ENCODE peak calls at places on chromosomes 13 and 19, in eight cellular contexts. One of them, this sample, is unnamed.

GRCh38 chr13:25648996-25649633 is 277.3 kb downstream of the ATP8A2 start:
- DNase-seq in heart right ventricle: no peak
- DNase-seq in RWPE1: no peak
- DNase-seq in uterus: no peak
- DNase-seq in tibial artery: no peak
- DNase-seq in BE2C: no peak
- DNase-seq in PC-9: no peak
- DNase-seq in neural crest cell: no peak
- DNase-seq in this sample: no peak

GRCh38 chr19:51607920-51608562 is 22.2 kb downstream of the SIGLEC5 start:
- DNase-seq in uterus: peak; percentile 39
- DNase-seq in RWPE1: peak; percentile 68
- DNase-seq in PC-9: peak; percentile 64
- DNase-seq in BE2C: peak; percentile 49
- DNase-seq in neural crest cell: peak; percentile 93
- DNase-seq in tibial artery: peak; percentile 78
- DNase-seq in heart right ventricle: peak; percentile 74
- DNase-seq in this sample: peak; percentile 7

GRCh38 chr13:52845334-52845761 is 3.1 kb downstream of the PCDH8 start:
- DNase-seq in BE2C: no peak
- DNase-seq in tibial artery: no peak
- DNase-seq in neural crest cell: peak; percentile 43
- DNase-seq in PC-9: no peak
- DNase-seq in heart right ventricle: no peak
- DNase-seq in uterus: no peak
- DNase-seq in RWPE1: peak; percentile 14
- DNase-seq in this sample: no peak

GRCh38 chr13:57787058-57787791 is 155.7 kb downstream of the PCDH17 start:
- DNase-seq in tibial artery: no peak
- DNase-seq in heart right ventricle: no peak
- DNase-seq in BE2C: peak; percentile 12
- DNase-seq in uterus: no peak
- DNase-seq in neural crest cell: no peak
- DNase-seq in PC-9: no peak
- DNase-seq in RWPE1: no peak
- DNase-seq in this sample: no peak

GRCh38 chr13:27353166-27353583 is 71.2 kb upstream of the GTF3A start:
- DNase-seq in PC-9: peak; percentile 69
- DNase-seq in neural crest cell: no peak
- DNase-seq in BE2C: no peak
- DNase-seq in RWPE1: no peak
- DNase-seq in tibial artery: no peak
- DNase-seq in uterus: no peak
- DNase-seq in heart right ventricle: no peak
- DNase-seq in this sample: no peak

GRCh38 chr13:76693086-76693485 is 193.1 kb downstream of the KCTD12 start:
- DNase-seq in heart right ventricle: no peak
- DNase-seq in neural crest cell: no peak
- DNase-seq in tibial artery: no peak
- DNase-seq in uterus: no peak
- DNase-seq in BE2C: no peak
- DNase-seq in RWPE1: no peak
- DNase-seq in PC-9: no peak
- DNase-seq in this sample: no peak

GRCh38 chr19:51621178-51621577 is 9.0 kb downstream of the SIGLEC5 start:
- DNase-seq in BE2C: no peak
- DNase-seq in neural crest cell: no peak
- DNase-seq in heart right ventricle: no peak
- DNase-seq in uterus: no peak
- DNase-seq in tibial artery: no peak
- DNase-seq in RWPE1: no peak
- DNase-seq in PC-9: no peak
- DNase-seq in this sample: no peak

GRCh38 chr13:85497652-85498051 is 301.6 kb downstream of the SLITRK6 start:
- DNase-seq in neural crest cell: no peak
- DNase-seq in RWPE1: peak; percentile 74
- DNase-seq in PC-9: peak; percentile 43
- DNase-seq in heart right ventricle: no peak
- DNase-seq in BE2C: no peak
- DNase-seq in uterus: no peak
- DNase-seq in tibial artery: no peak
- DNase-seq in this sample: peak; percentile 82

GRCh38 chr19:41218615-41219507 is at the start of gene AXL:
- DNase-seq in RWPE1: peak; percentile 87
- DNase-seq in neural crest cell: peak; percentile 50
- DNase-seq in BE2C: no peak
- DNase-seq in tibial artery: peak; percentile 93
- DNase-seq in PC-9: no peak
- DNase-seq in uterus: peak; percentile 84
- DNase-seq in heart right ventricle: peak; percentile 81
- DNase-seq in this sample: peak; percentile 80

GRCh38 chr13:91195789-91196188 is 151.7 kb upstream of the MIR17HG start:
- DNase-seq in heart right ventricle: no peak
- DNase-seq in RWPE1: no peak
- DNase-seq in tibial artery: no peak
- DNase-seq in BE2C: no peak
- DNase-seq in neural crest cell: no peak
- DNase-seq in uterus: no peak
- DNase-seq in PC-9: no peak
- DNase-seq in this sample: no peak

GRCh38 chr13:40206241-40207109 is 460.0 kb downstream of the FOXO1 start:
- DNase-seq in PC-9: no peak
- DNase-seq in uterus: no peak
- DNase-seq in tibial artery: no peak
- DNase-seq in BE2C: no peak
- DNase-seq in heart right ventricle: no peak
- DNase-seq in RWPE1: peak; percentile 83
- DNase-seq in neural crest cell: no peak
- DNase-seq in this sample: no peak

GRCh38 chr13:31001647-31002046 is 69.2 kb downstream of the TEX26 start:
- DNase-seq in tibial artery: no peak
- DNase-seq in PC-9: no peak
- DNase-seq in RWPE1: no peak
- DNase-seq in heart right ventricle: no peak
- DNase-seq in BE2C: no peak
- DNase-seq in uterus: no peak
- DNase-seq in neural crest cell: no peak
- DNase-seq in this sample: no peak

GRCh38 chr19:39951686-39952085 is 17.3 kb upstream of the FCGBP start:
- DNase-seq in uterus: no peak
- DNase-seq in PC-9: no peak
- DNase-seq in neural crest cell: no peak
- DNase-seq in tibial artery: no peak
- DNase-seq in BE2C: no peak
- DNase-seq in RWPE1: peak; percentile 20
- DNase-seq in heart right ventricle: no peak
- DNase-seq in this sample: no peak

GRCh38 chr19:5958074-5958850 is 19.7 kb downstream of the RANBP3 start:
- DNase-seq in PC-9: no peak
- DNase-seq in uterus: no peak
- DNase-seq in neural crest cell: no peak
- DNase-seq in RWPE1: no peak
- DNase-seq in tibial artery: no peak
- DNase-seq in heart right ventricle: no peak
- DNase-seq in BE2C: no peak
- DNase-seq in this sample: no peak

GRCh38 chr19:31880283-31880682 is 465.1 kb upstream of the ZNF507 start:
- DNase-seq in tibial artery: no peak
- DNase-seq in BE2C: no peak
- DNase-seq in PC-9: no peak
- DNase-seq in neural crest cell: no peak
- DNase-seq in uterus: no peak
- DNase-seq in heart right ventricle: no peak
- DNase-seq in RWPE1: no peak
- DNase-seq in this sample: no peak

GRCh38 chr19:34556500-34556899 is 74.9 kb downstream of the WTIP start:
- DNase-seq in heart right ventricle: no peak
- DNase-seq in tibial artery: no peak
- DNase-seq in neural crest cell: peak; percentile 34
- DNase-seq in uterus: no peak
- DNase-seq in BE2C: peak; percentile 47
- DNase-seq in PC-9: no peak
- DNase-seq in RWPE1: no peak
- DNase-seq in this sample: no peak

GRCh38 chr13:73702419-73703071 is 431.7 kb downstream of the KLF12 start:
- DNase-seq in neural crest cell: no peak
- DNase-seq in RWPE1: peak; percentile 15
- DNase-seq in tibial artery: no peak
- DNase-seq in uterus: no peak
- DNase-seq in PC-9: no peak
- DNase-seq in BE2C: no peak
- DNase-seq in heart right ventricle: no peak
- DNase-seq in this sample: no peak

GRCh38 chr19:13082192-13083007 is 20.3 kb downstream of the LYL1 start:
- DNase-seq in heart right ventricle: no peak
- DNase-seq in neural crest cell: no peak
- DNase-seq in PC-9: no peak
- DNase-seq in uterus: peak; percentile 62
- DNase-seq in RWPE1: no peak
- DNase-seq in tibial artery: peak; percentile 73
- DNase-seq in BE2C: peak; percentile 80
- DNase-seq in this sample: no peak
- TF ChIP-seq CTCF in heart right ventricle: peak; percentile 45
- TF ChIP-seq CTCF in neural crest cell: peak; percentile 34
- TF ChIP-seq CTCF in PC-9: peak; percentile 48
- TF ChIP-seq CTCF in uterus: peak; percentile 20
- TF ChIP-seq CTCF in RWPE1: no peak
- TF ChIP-seq CTCF in tibial artery: peak; percentile 29
- TF ChIP-seq CTCF in BE2C: peak; percentile 59
- TF ChIP-seq CTCF in this sample: peak; percentile 51

DNA sequence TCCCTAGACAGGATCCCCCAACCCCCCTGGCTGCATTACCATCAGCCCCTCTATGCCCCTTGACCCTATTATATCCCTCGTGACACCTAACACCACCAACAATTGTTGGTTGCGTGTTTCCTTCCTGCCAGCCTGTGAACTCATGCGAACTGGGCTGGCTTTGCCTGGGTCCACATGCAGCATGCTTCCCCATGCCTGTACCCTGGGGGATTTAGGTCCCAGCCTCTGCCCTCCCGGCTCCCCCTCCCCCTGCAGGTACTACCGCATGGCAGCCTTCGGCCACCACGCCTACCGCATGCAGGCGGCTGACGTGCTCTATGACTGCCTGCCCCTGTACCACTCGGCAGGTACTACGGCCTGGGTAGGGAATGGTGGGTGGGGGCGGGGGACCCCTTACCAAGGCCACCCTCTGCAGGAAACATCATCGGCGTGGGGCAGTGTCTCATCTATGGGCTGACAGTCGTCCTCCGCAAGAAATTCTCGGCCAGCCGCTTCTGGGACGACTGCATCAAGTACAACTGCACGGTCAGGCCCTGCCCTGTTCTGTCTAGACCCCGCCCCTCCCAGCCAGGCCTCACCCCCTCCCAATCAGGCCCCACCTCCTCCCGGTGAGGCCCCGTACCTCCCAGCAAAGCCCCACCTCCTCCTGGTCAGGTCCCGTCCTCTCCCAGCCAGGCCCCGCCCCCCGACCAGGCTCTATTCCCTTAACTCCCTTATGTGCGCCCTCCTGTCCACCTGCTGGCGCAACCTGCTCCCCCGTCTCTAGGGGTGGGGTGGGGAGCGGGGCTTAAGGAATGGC is 18.5 kb downstream of the SLC27A1 start:
- DNase-seq in PC-9: peak; percentile 72
- DNase-seq in tibial artery: peak; percentile 45
- DNase-seq in BE2C: peak; percentile 78
- DNase-seq in heart right ventricle: peak; percentile 51
- DNase-seq in RWPE1: peak; percentile 55
- DNase-seq in uterus: peak; percentile 48
- DNase-seq in neural crest cell: peak; percentile 57
- DNase-seq in this sample: no peak
- TF ChIP-seq CTCF in PC-9: no peak
- TF ChIP-seq CTCF in tibial artery: no peak
- TF ChIP-seq CTCF in BE2C: no peak
- TF ChIP-seq CTCF in heart right ventricle: peak; percentile 37
- TF ChIP-seq CTCF in RWPE1: no peak
- TF ChIP-seq CTCF in uterus: no peak
- TF ChIP-seq CTCF in neural crest cell: peak; percentile 47
- TF ChIP-seq CTCF in this sample: no peak

DNA sequence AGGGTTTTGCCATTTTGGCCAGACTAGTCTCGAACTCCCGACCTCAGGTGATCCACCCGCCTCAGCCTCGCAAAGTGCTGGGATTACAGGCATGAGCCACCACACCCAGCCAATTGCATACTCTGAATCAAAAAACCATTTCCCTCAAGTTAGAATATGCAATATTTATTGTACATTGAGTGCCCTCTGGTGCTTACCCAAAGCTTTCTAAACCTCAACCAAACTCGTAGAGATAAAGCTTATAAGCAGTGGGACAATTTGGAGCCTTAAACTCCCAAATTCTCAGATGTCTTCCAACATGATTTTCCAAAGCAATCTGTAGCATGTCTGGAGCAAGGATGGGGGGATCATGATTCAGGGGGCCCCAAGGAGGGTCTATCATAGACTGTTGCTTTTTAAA is 22.4 kb downstream of the RFXAP start:
- DNase-seq in heart right ventricle: no peak
- DNase-seq in RWPE1: no peak
- DNase-seq in tibial artery: no peak
- DNase-seq in neural crest cell: no peak
- DNase-seq in PC-9: no peak
- DNase-seq in BE2C: no peak
- DNase-seq in uterus: no peak
- DNase-seq in this sample: no peak
- TF ChIP-seq CTCF in heart right ventricle: no peak
- TF ChIP-seq CTCF in RWPE1: no peak
- TF ChIP-seq CTCF in tibial artery: no peak
- TF ChIP-seq CTCF in neural crest cell: no peak
- TF ChIP-seq CTCF in PC-9: peak; percentile 21
- TF ChIP-seq CTCF in BE2C: no peak
- TF ChIP-seq CTCF in uterus: no peak
- TF ChIP-seq CTCF in this sample: no peak

GRCh38 chr13:21853779-21854178 is 182.9 kb downstream of the FGF9 start:
- DNase-seq in heart right ventricle: no peak
- DNase-seq in tibial artery: no peak
- DNase-seq in PC-9: no peak
- DNase-seq in neural crest cell: no peak
- DNase-seq in RWPE1: no peak
- DNase-seq in BE2C: no peak
- DNase-seq in uterus: no peak
- DNase-seq in this sample: no peak

GRCh38 chr13:21849323-21849722 is 178.4 kb downstream of the FGF9 start:
- DNase-seq in uterus: no peak
- DNase-seq in PC-9: no peak
- DNase-seq in neural crest cell: no peak
- DNase-seq in BE2C: no peak
- DNase-seq in tibial artery: no peak
- DNase-seq in heart right ventricle: no peak
- DNase-seq in RWPE1: peak; percentile 31
- DNase-seq in this sample: no peak

GRCh38 chr13:21846605-21847004 is 175.7 kb downstream of the FGF9 start:
- DNase-seq in uterus: no peak
- DNase-seq in RWPE1: no peak
- DNase-seq in PC-9: no peak
- DNase-seq in tibial artery: no peak
- DNase-seq in heart right ventricle: no peak
- DNase-seq in neural crest cell: no peak
- DNase-seq in BE2C: no peak
- DNase-seq in this sample: no peak

GRCh38 chr13:21850013-21851006 is 179.4 kb downstream of the FGF9 start:
- DNase-seq in tibial artery: no peak
- DNase-seq in RWPE1: no peak
- DNase-seq in uterus: no peak
- DNase-seq in neural crest cell: no peak
- DNase-seq in BE2C: no peak
- DNase-seq in PC-9: no peak
- DNase-seq in heart right ventricle: no peak
- DNase-seq in this sample: no peak

GRCh38 chr13:21852043-21852442 is 181.2 kb downstream of the FGF9 start:
- DNase-seq in PC-9: no peak
- DNase-seq in RWPE1: peak; percentile 30
- DNase-seq in tibial artery: no peak
- DNase-seq in uterus: no peak
- DNase-seq in heart right ventricle: no peak
- DNase-seq in neural crest cell: no peak
- DNase-seq in BE2C: no peak
- DNase-seq in this sample: no peak
- TF ChIP-seq CTCF in PC-9: no peak
- TF ChIP-seq CTCF in RWPE1: no peak
- TF ChIP-seq CTCF in tibial artery: no peak
- TF ChIP-seq CTCF in uterus: no peak
- TF ChIP-seq CTCF in heart right ventricle: no peak
- TF ChIP-seq CTCF in neural crest cell: no peak
- TF ChIP-seq CTCF in BE2C: no peak
- TF ChIP-seq CTCF in this sample: no peak

This sample was measured in AG09319.